ENCODE peak calls at places on chromosomes 6 and 20, in four cellular contexts. E, A, V and G are unnamed samples.
A peak's percentile ranks its signal among the peaks of the same experiment; 100 is the strongest.

GRCh38 chr6:49890988-49891387 is 24.7 kb upstream of the CRISP1 start:
- DNase-seq in E (no peak), A (no peak), V (no peak), G (no peak)

GRCh38 chr6:35972471-35972985 is 51.6 kb upstream of the SRPK1 start:
- DNase-seq in V (no peak), E (no peak), A (no peak), G (no peak)

GRCh38 chr6:26003102-26003694 is 40.6 kb downstream of the TRIM38 start:
- DNase-seq in V (no peak), E (peak; percentile 66), A (peak; percentile 33), G (no peak)

GRCh38 chr6:161644521-161644920 is 370.7 kb upstream of the AGPAT4 start:
- DNase-seq in A (no peak), V (no peak), E (peak; percentile 48), G (no peak)

GRCh38 chr20:26308961-26309360 is 612.3 kb upstream of the ZNF337 start:
- DNase-seq in V (no peak), E (no peak), A (no peak), G (no peak)

GRCh38 chr6:165987483-165988305 is 180.0 kb downstream of the TBXT start:
- DNase-seq in V (no peak), A (peak; percentile 0), E (peak; percentile 90), G (no peak)

GRCh38 chr6:68326762-68327161 is 308.3 kb upstream of the ADGRB3 start:
- DNase-seq in E (no peak), A (no peak), V (no peak), G (no peak)

GRCh38 chr6:170089937-170090335 is 200.9 kb downstream of the DLL1 start:
- DNase-seq in V (no peak), E (no peak), A (no peak), G (no peak)

GRCh38 chr6:42276008-42276890 is 58.6 kb upstream of the MRPS10 start:
- DNase-seq in V (no peak), E (no peak), A (no peak), G (no peak)

GRCh38 chr20:64241061-64241460 is 14.5 kb upstream of the PCMTD2 start:
- DNase-seq in V (peak; percentile 39), E (no peak), A (no peak), G (no peak)

GRCh38 chr6:85419046-85419759 is 30.7 kb upstream of the NT5E start:
- DNase-seq in E (peak; percentile 56), V (no peak), A (no peak), G (no peak)

GRCh38 chr6:52590634-52590985 is 13.8 kb upstream of the TRAM2 start:
- DNase-seq in V (no peak), A (no peak), E (peak; percentile 87), G (no peak)

GRCh38 chr6:155378284-155378683 is 64.0 kb upstream of the TFB1M start:
- DNase-seq in A (no peak), E (no peak), V (no peak), G (no peak)

GRCh38 chr6:109130065-109130464 is 34.8 kb downstream of the CEP57L1 start:
- DNase-seq in V (no peak), A (no peak), E (no peak), G (no peak)

GRCh38 chr6:127342296-127342945 is 988 bp downstream of the ECHDC1 start:
- DNase-seq in A (peak; percentile 75), V (no peak), E (peak; percentile 63), G (no peak)

GRCh38 chr20:16974080-16974854 is 226.1 kb downstream of the OTOR start:
- DNase-seq in V (no peak), E (no peak), A (no peak), G (no peak)

GRCh38 chr6:133236898-133237297 is 4.3 kb upstream of the EYA4 start:
- DNase-seq in A (no peak), E (peak; percentile 40), V (no peak), G (no peak)

GRCh38 chr6:112946051-112946450 is 598.9 kb downstream of the RFPL4B start:
- DNase-seq in A (no peak), V (no peak), E (no peak), G (no peak)

GRCh38 chr6:33895296-33895695 is 91.5 kb upstream of the MLN start:
- DNase-seq in E (no peak), A (no peak), V (no peak), G (no peak)

GRCh38 chr6:148857817-148858390 is 111.1 kb downstream of the UST start:
- DNase-seq in V (no peak), A (peak; percentile 88), E (peak; percentile 61), G (no peak)

GRCh38 chr6:68638225-68638900 is 3.3 kb downstream of the ADGRB3 start:
- DNase-seq in E (peak; percentile 49), V (no peak), A (no peak), G (no peak)

GRCh38 chr20:1185316-1185741 is 548 bp upstream of the TMEM74B start:
- DNase-seq in E (peak; percentile 21), V (no peak), A (no peak), G (no peak)

GRCh38 chr20:58651823-58652605 is 931 bp downstream of the STX16 start:
- DNase-seq in E (peak; percentile 91), V (no peak), A (peak; percentile 79), G (peak; percentile 81)

GRCh38 chr20:11740975-11741374 is 176.7 kb upstream of the BTBD3 start:
- DNase-seq in A (no peak), V (no peak), E (no peak), G (no peak)

GRCh38 chr20:57264151-57264792 is 2.2 kb downstream of the BMP7 start:
- DNase-seq in V (no peak), E (no peak), A (no peak), G (no peak)

GRCh38 chr6:119466226-119466625 is 116.7 kb upstream of the MAN1A1 start:
- DNase-seq in E (no peak), A (no peak), V (no peak), G (no peak)

DNA sequence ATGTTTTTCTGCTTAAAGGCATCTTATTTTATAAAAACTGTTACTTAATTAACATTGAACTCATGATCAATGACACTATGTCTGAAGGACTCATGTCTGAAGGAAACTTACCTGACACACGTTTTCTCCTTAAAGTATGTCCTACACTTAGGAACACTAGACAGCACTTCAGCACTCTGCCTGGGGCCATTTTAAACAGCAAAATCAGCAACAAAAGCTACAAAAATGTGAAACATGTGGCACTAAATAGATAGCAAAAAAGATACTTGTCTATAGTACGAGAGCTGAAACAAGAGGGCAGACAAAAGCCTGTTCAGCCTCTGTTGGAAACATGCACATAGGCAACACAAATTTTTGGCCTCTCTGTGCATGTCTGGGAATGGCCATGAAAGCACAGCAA is 93.5 kb upstream of the TMEM30A start:
- DNase-seq in A (no peak), V (no peak), E (no peak), G (no peak)
- H3K4me1 ChIP-seq in A (no peaks in the 10 kb centered on the region), V (no peaks in the 10 kb centered on the region), E (no peaks in the 10 kb centered on the region), G (no peaks in the 10 kb centered on the region)

GRCh38 chr20:44464514-44464913 is 11.2 kb upstream of the TTPAL start:
- DNase-seq in A (peak; percentile 35), E (peak; percentile 28), V (no peak), G (no peak)

GRCh38 chr20:44461142-44461802 is 14.4 kb upstream of the TTPAL start:
- DNase-seq in E (no peak), A (no peak), V (no peak), G (no peak)

GRCh38 chr20:44461803-44462174 is 13.9 kb upstream of the TTPAL start:
- DNase-seq in A (no peak), E (no peak), V (no peak), G (no peak)

GRCh38 chr20:44465001-44465560 is 10.6 kb upstream of the TTPAL start:
- DNase-seq in E (no peak), V (no peak), A (peak; percentile 53), G (no peak)

DNA sequence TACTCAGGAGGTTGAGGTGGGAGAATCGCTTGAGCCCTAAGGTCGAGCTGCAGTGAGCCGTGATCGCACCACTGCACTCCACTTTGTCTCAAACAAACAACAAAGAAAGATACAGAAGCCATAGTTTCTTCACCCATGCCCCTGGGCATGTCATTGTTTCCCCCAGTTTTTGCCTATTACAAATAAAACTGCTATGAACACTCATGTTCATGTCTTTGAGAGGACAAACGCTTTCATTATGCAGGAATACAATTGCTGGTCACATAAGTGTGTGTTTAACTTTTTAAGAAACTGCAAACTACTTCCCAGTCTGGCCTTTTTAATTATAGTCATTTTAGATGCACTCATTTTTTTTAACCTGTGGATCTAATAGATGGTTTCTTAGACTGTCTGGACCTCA is 12.2 kb upstream of the TTPAL start:
- DNase-seq in A (no peak), V (no peak), E (no peak), G (no peak)
- H3K27ac ChIP-seq in A (no peak overlapping the region), V (no peak overlapping the region), E (no peak overlapping the region), G (no peak overlapping the region)

GRCh38 chr20:38237381-38237780 is 23.2 kb downstream of the KIAA1755 start:
- DNase-seq in E (no peak), A (no peak), V (no peak), G (no peak)
- H3K4me1 ChIP-seq in E (no peaks in the 10 kb centered on the region), A (no peaks in the 10 kb centered on the region), V (no peaks in the 10 kb centered on the region), G (no peaks in the 10 kb centered on the region)

GRCh38 chr6:159170333-159170672 is 1.1 kb downstream of the FNDC1 start:
- DNase-seq in V (no peak), A (no peak), E (no peak), G (no peak)
- H3K27ac ChIP-seq in V (no peak overlapping the region), A (no peak overlapping the region), E (no peak overlapping the region), G (no peak overlapping the region)